ENCODE peak calls at places on chromosomes 5 and 9, in eight cellular contexts. D is activated CD4-positive, alpha-beta T cell treated with anti-CD3 and anti-CD28 coated beads, Interleukin-2, amount 10 ng/mL, durations not matched to agents 24 days and 14 days; S is Peyer's patch; K is stimulated activated CD8-positive, alpha-beta memory T cell treated with anti-CD3 and anti-CD28 coated beads, Interleukin-15, amount 100 ng/mL, for 24 hours; J is foreskin fibroblast; X is neural progenitor cell; H is GM20000; F is NCI-H1417. P is an unnamed sample.

GRCh38 chr9:84137968-84138367 is 157.4 kb downstream of the RMI1 start:
- DNase-seq in D (peak), S (peak), K (no peak), J (no peak), X (no peak), H (no peak), F (peak), P (no peak)

GRCh38 chr5:36158144-36158543 is 6.2 kb downstream of the SKP2 start:
- DNase-seq in D (no peak), S (no peak), K (no peak), J (peak), X (no peak), H (no peak), F (no peak), P (peak)

GRCh38 chr5:64635056-64635686 is 55.1 kb upstream of the SHISAL2B start:
- DNase-seq in D (no peak), S (no peak), K (no peak), J (peak), X (peak), H (peak), F (peak), P (peak)

GRCh38 chr9:69762527-69762926 is 2.7 kb upstream of the PTAR1 start:
- DNase-seq in D (no peak), S (no peak), K (no peak), J (peak), X (no peak), H (no peak), F (no peak), P (no peak)

GRCh38 chr5:74394543-74394923 is 246.0 kb downstream of the ENC1 start:
- DNase-seq in D (no peak), S (no peak), K (no peak), J (no peak), X (no peak), H (no peak), F (no peak), P (no peak)

GRCh38 chr9:23502004-23502403 is 324.0 kb downstream of the ELAVL2 start:
- DNase-seq in D (no peak), S (no peak), K (no peak), J (no peak), X (no peak), H (no peak), F (no peak), P (no peak)

GRCh38 chr9:69936427-69936826 is 107.2 kb upstream of the MAMDC2 start:
- DNase-seq in D (no peak), S (no peak), K (no peak), J (peak), X (no peak), H (no peak), F (no peak), P (peak)

GRCh38 chr9:82127993-82128710 is 139.6 kb downstream of the SPATA31D1 start:
- DNase-seq in D (no peak), S (no peak), K (no peak), J (no peak), X (no peak), H (peak), F (peak), P (no peak)

GRCh38 chr5:167642779-167643517 is 648.5 kb upstream of the WWC1 start:
- DNase-seq in D (no peak), S (no peak), K (no peak), J (peak), X (no peak), H (no peak), F (no peak), P (peak)

GRCh38 chr5:142095651-142096330 is 12.8 kb upstream of the NDFIP1 start:
- DNase-seq in D (peak), S (peak), K (peak), J (no peak), X (no peak), H (no peak), F (no peak), P (no peak)

GRCh38 chr5:32274548-32275420 is 38.0 kb downstream of the MTMR12 start:
- DNase-seq in D (no peak), S (no peak), K (no peak), J (peak), X (no peak), H (no peak), F (no peak), P (no peak)

GRCh38 chr5:96928931-96929708 is 6.8 kb upstream of the LNPEP start:
- DNase-seq in D (no peak), S (no peak), K (no peak), J (no peak), X (no peak), H (no peak), F (no peak), P (no peak)

GRCh38 chr5:170168002-170168401 is 62.3 kb downstream of the FOXI1 start:
- DNase-seq in D (no peak), S (no peak), K (no peak), J (no peak), X (no peak), H (no peak), F (no peak), P (no peak)

GRCh38 chr5:125043781-125044391 is 297.4 kb upstream of the ZNF608 start:
- DNase-seq in D (no peak), S (no peak), K (no peak), J (peak), X (no peak), H (no peak), F (peak), P (peak)

GRCh38 chr5:54644226-54644625 is 126.7 kb downstream of the SNX18 start:
- DNase-seq in D (no peak), S (no peak), K (no peak), J (peak), X (no peak), H (no peak), F (no peak), P (peak)

GRCh38 chr9:95491543-95492330 is 25.0 kb downstream of the PTCH1 start:
- DNase-seq in D (no peak), S (no peak), K (no peak), J (no peak), X (no peak), H (no peak), F (no peak), P (no peak)

GRCh38 chr5:178228609-178229008 is 4.0 kb downstream of the PHYKPL start:
- DNase-seq in D (no peak), S (no peak), K (no peak), J (no peak), X (no peak), H (no peak), F (no peak), P (no peak)

GRCh38 chr5:62600560-62601252 is 22.1 kb downstream of the LRRC70 start:
- DNase-seq in D (no peak), S (no peak), K (no peak), J (no peak), X (no peak), H (no peak), F (peak), P (no peak)

GRCh38 chr9:4674783-4675182 is 4.6 kb upstream of the CDC37L1 start:
- DNase-seq in D (no peak), S (no peak), K (no peak), J (peak), X (no peak), H (no peak), F (no peak), P (no peak)

GRCh38 chr5:6359941-6360683 is 18.2 kb downstream of the MED10 start:
- DNase-seq in D (peak), S (no peak), K (no peak), J (no peak), X (no peak), H (peak), F (peak), P (no peak)

GRCh38 chr5:142689081-142689480 is 3.2 kb upstream of the FGF1 start:
- DNase-seq in D (no peak), S (no peak), K (no peak), J (no peak), X (no peak), H (no peak), F (no peak), P (no peak)

GRCh38 chr9:108219664-108220063 is 636.1 kb downstream of the ACTL7B start:
- DNase-seq in D (no peak), S (no peak), K (no peak), J (no peak), X (no peak), H (no peak), F (no peak), P (no peak)

GRCh38 chr9:77897292-77897691 is 134.3 kb downstream of the GNAQ start:
- DNase-seq in D (no peak), S (no peak), K (no peak), J (no peak), X (peak), H (no peak), F (peak), P (peak)

GRCh38 chr5:42005561-42006153 is 80.6 kb downstream of the FBXO4 start:
- DNase-seq in D (no peak), S (no peak), K (no peak), J (no peak), X (peak), H (peak), F (peak), P (no peak)

GRCh38 chr9:124332756-124333155 is 75.0 kb downstream of the NEK6 start:
- DNase-seq in D (no peak), S (no peak), K (no peak), J (no peak), X (peak), H (no peak), F (no peak), P (no peak)

GRCh38 chr5:76667495-76667894 is 44.3 kb upstream of the F2RL2 start:
- DNase-seq in D (no peak), S (no peak), K (no peak), J (no peak), X (no peak), H (no peak), F (no peak), P (no peak)

GRCh38 chr5:133754575-133755169 is 142.3 kb upstream of the FSTL4 start:
- DNase-seq in D (peak), S (peak), K (no peak), J (peak), X (peak), H (peak), F (peak), P (peak)

GRCh38 chr9:112555091-112555643 is 68.5 kb downstream of the KIAA1958 start:
- DNase-seq in D (no peak), S (no peak), K (no peak), J (no peak), X (no peak), H (no peak), F (no peak), P (no peak)

GRCh38 chr5:56211298-56211865 is 21.7 kb downstream of the ANKRD55 start:
- DNase-seq in D (no peak), S (no peak), K (no peak), J (peak), X (peak), H (no peak), F (no peak), P (peak)

GRCh38 chr9:101587644-101588043 is 7.1 kb downstream of the PPP3R2 start:
- DNase-seq in D (no peak), S (no peak), K (no peak), J (no peak), X (no peak), H (no peak), F (no peak), P (no peak)

GRCh38 chr5:67496051-67496450 is 299.5 kb upstream of the CD180 start:
- DNase-seq in D (no peak), S (no peak), K (no peak), J (no peak), X (no peak), H (no peak), F (peak), P (no peak)

GRCh38 chr5:134240421-134240962 is 14.6 kb upstream of the PPP2CA start:
- DNase-seq in D (no peak), S (no peak), K (no peak), J (peak), X (peak), H (peak), F (peak), P (no peak)

GRCh38 chr5:98963019-98963418 is 34.2 kb upstream of the CHD1 start:
- DNase-seq in D (no peak), S (no peak), K (no peak), J (no peak), X (peak), H (no peak), F (no peak), P (no peak)

GRCh38 chr5:115888027-115888426 is 46.3 kb downstream of the AP3S1 start:
- DNase-seq in D (no peak), S (no peak), K (no peak), J (no peak), X (no peak), H (no peak), F (peak), P (no peak)

GRCh38 chr5:128513816-128514215 is 24.2 kb downstream of the FBN2 start:
- DNase-seq in D (no peak), S (no peak), K (no peak), J (no peak), X (no peak), H (no peak), F (peak), P (no peak)